ENCODE peak calls at places on chromosomes 6 and 20, in seven cellular contexts. A is lower lobe of right lung; V is RWPE2; L is activated naive CD8-positive, alpha-beta T cell treated with anti-CD3 and anti-CD28 coated beads, Interleukin-2, amount 50 U/mL, for 24 hours; F is upper lobe of right lung; E is left lobe of liver; K is stimulated activated effector memory CD8-positive, alpha-beta T cell treated with anti-CD3 and anti-CD28 coated beads, Interleukin-12 subunit alpha, Interleukin-12 subunit beta, amount 100 ng/mL, for 72 hours. P is an unnamed sample.
A peak's percentile ranks its signal among the peaks of the same experiment; 100 is the strongest.

GRCh38 chr6:41519305-41519747 is 26.9 kb upstream of the FOXP4 start:
- ATAC-seq in A (no peak), V (no peak), L (no peak), F (peak; percentile 14), E (no peak), K (no peak), P (no peak)

GRCh38 chr20:2693286-2693995 is 861 bp downstream of the EBF4 start:
- ATAC-seq in A (peak; percentile 46), V (peak; percentile 40), L (peak; percentile 50), F (peak; percentile 38), E (peak; percentile 36), K (peak; percentile 65), P (peak; percentile 17)

GRCh38 chr20:1415667-1416468 is 23.0 kb upstream of the FKBP1A start:
- ATAC-seq in A (peak; percentile 21), V (peak; percentile 93), L (peak; percentile 87), F (peak; percentile 63), E (no peak), K (peak; percentile 87), P (peak; percentile 98)

GRCh38 chr6:142833798-142834197 is 111.2 kb downstream of the HIVEP2 start:
- ATAC-seq in A (no peak), V (no peak), L (no peak), F (no peak), E (no peak), K (no peak), P (no peak)

GRCh38 chr20:25750765-25751696 is 54.4 kb upstream of the ZNF337 start:
- ATAC-seq in A (peak; percentile 97), V (peak; percentile 80), L (peak; percentile 80), F (peak; percentile 97), E (peak; percentile 98), K (peak; percentile 83), P (peak; percentile 97)

GRCh38 chr6:46015119-46015968 is at the start of gene CLIC5:
- ATAC-seq in A (peak; percentile 77), V (peak; percentile 55), L (no peak), F (peak; percentile 78), E (peak; percentile 78), K (peak; percentile 2), P (peak; percentile 31)

GRCh38 chr20:37643400-37643799 is 50.4 kb upstream of the CTNNBL1 start:
- ATAC-seq in A (no peak), V (no peak), L (no peak), F (no peak), E (no peak), K (peak; percentile 93), P (no peak)

GRCh38 chr6:150753404-150754184 is 111.9 kb upstream of the MTHFD1L start:
- ATAC-seq in A (peak; percentile 59), V (no peak), L (no peak), F (peak; percentile 59), E (no peak), K (no peak), P (no peak)

GRCh38 chr6:90425161-90425641 is 128.6 kb upstream of the BACH2 start:
- ATAC-seq in A (no peak), V (no peak), L (peak; percentile 95), F (no peak), E (no peak), K (peak; percentile 96), P (no peak)

GRCh38 chr20:5570442-5570841 is 179.8 kb upstream of the SHLD1 start:
- ATAC-seq in A (peak; percentile 65), V (no peak), L (no peak), F (peak; percentile 84), E (peak; percentile 26), K (no peak), P (no peak)

GRCh38 chr6:32790306-32790705 is 26.5 kb downstream of the HLA-DOB start:
- ATAC-seq in A (no peak), V (peak; percentile 82), L (no peak), F (no peak), E (no peak), K (no peak), P (peak; percentile 51)

GRCh38 chr6:29770286-29770685 is 47.1 kb downstream of the HLA-F start:
- ATAC-seq in A (no peak), V (no peak), L (no peak), F (no peak), E (no peak), K (no peak), P (no peak)

GRCh38 chr6:43883698-43884659 is 114.0 kb downstream of the VEGFA start:
- ATAC-seq in A (peak; percentile 27), V (no peak), L (no peak), F (peak; percentile 41), E (no peak), K (no peak), P (no peak)

P was measured in esophagus mucosa.